ENCODE peak calls at places on chromosomes 1 and 21, in eight cellular contexts. One of them, this sample, is unnamed.

GRCh38 chr1:21225065-21225464 is 48.4 kb upstream of the EIF4G3 start:
- DNase-seq in B cell: no peak
- DNase-seq in upper lobe of right lung: no peak
- DNase-seq in lung: no peak
- DNase-seq in GM12878: no peak
- DNase-seq in HL-60: no peak
- DNase-seq in lower lobe of right lung: no peak
- DNase-seq in neural crest cell: no peak
- DNase-seq in this sample: no peak

GRCh38 chr1:244353572-244354091 is 98.1 kb downstream of the ADSS2 start:
- DNase-seq in neural crest cell: no peak
- DNase-seq in GM12878: no peak
- DNase-seq in upper lobe of right lung: no peak
- DNase-seq in B cell: no peak
- DNase-seq in lung: peak; percentile 69
- DNase-seq in HL-60: peak; percentile 16
- DNase-seq in lower lobe of right lung: peak; percentile 67
- DNase-seq in this sample: no peak

GRCh38 chr1:206035027-206035426 is 11.3 kb upstream of the CTSE start:
- DNase-seq in lower lobe of right lung: no peak
- DNase-seq in neural crest cell: no peak
- DNase-seq in HL-60: no peak
- DNase-seq in lung: no peak
- DNase-seq in upper lobe of right lung: no peak
- DNase-seq in GM12878: no peak
- DNase-seq in B cell: no peak
- DNase-seq in this sample: no peak

GRCh38 chr1:43363283-43363934 is 4.4 kb downstream of the ELOVL1 start:
- DNase-seq in GM12878: no peak
- DNase-seq in HL-60: peak; percentile 12
- DNase-seq in upper lobe of right lung: no peak
- DNase-seq in B cell: no peak
- DNase-seq in neural crest cell: no peak
- DNase-seq in lung: no peak
- DNase-seq in lower lobe of right lung: no peak
- DNase-seq in this sample: no peak

GRCh38 chr1:196860323-196860884 is 27.4 kb upstream of the CFHR4 start:
- DNase-seq in neural crest cell: no peak
- DNase-seq in lower lobe of right lung: no peak
- DNase-seq in GM12878: no peak
- DNase-seq in upper lobe of right lung: no peak
- DNase-seq in lung: no peak
- DNase-seq in HL-60: no peak
- DNase-seq in B cell: no peak
- DNase-seq in this sample: no peak

GRCh38 chr1:28860332-28861073 is 48.5 kb downstream of the OPRD1 start:
- DNase-seq in GM12878: no peak
- DNase-seq in B cell: no peak
- DNase-seq in lower lobe of right lung: no peak
- DNase-seq in upper lobe of right lung: no peak
- DNase-seq in lung: no peak
- DNase-seq in neural crest cell: no peak
- DNase-seq in HL-60: no peak
- DNase-seq in this sample: no peak

GRCh38 chr1:3785458-3786157 is 10.7 kb downstream of the LRRC47 start:
- DNase-seq in B cell: no peak
- DNase-seq in lower lobe of right lung: peak; percentile 31
- DNase-seq in lung: no peak
- DNase-seq in HL-60: peak; percentile 35
- DNase-seq in neural crest cell: peak; percentile 34
- DNase-seq in upper lobe of right lung: no peak
- DNase-seq in GM12878: no peak
- DNase-seq in this sample: no peak

GRCh38 chr1:27689423-27690173 is 17.6 kb upstream of the IFI6 start:
- DNase-seq in lower lobe of right lung: no peak
- DNase-seq in lung: no peak
- DNase-seq in B cell: no peak
- DNase-seq in upper lobe of right lung: no peak
- DNase-seq in GM12878: peak; percentile 60
- DNase-seq in neural crest cell: no peak
- DNase-seq in HL-60: no peak
- DNase-seq in this sample: no peak

GRCh38 chr1:240912821-240913220 is 300.9 kb upstream of the GREM2 start:
- DNase-seq in lower lobe of right lung: no peak
- DNase-seq in upper lobe of right lung: no peak
- DNase-seq in B cell: no peak
- DNase-seq in GM12878: no peak
- DNase-seq in neural crest cell: no peak
- DNase-seq in lung: no peak
- DNase-seq in HL-60: no peak
- DNase-seq in this sample: no peak

GRCh38 chr1:184974086-184974836 is at the start of gene NIBAN1:
- DNase-seq in lung: peak; percentile 71
- DNase-seq in upper lobe of right lung: peak; percentile 86
- DNase-seq in B cell: peak; percentile 75
- DNase-seq in GM12878: no peak
- DNase-seq in lower lobe of right lung: peak; percentile 87
- DNase-seq in neural crest cell: peak; percentile 21
- DNase-seq in HL-60: peak; percentile 78
- DNase-seq in this sample: peak; percentile 34

GRCh38 chr1:114152211-114153050 is 1.2 kb downstream of the SYT6 start:
- DNase-seq in GM12878: no peak
- DNase-seq in lung: peak; percentile 40
- DNase-seq in HL-60: peak; percentile 25
- DNase-seq in lower lobe of right lung: peak; percentile 62
- DNase-seq in B cell: peak; percentile 32
- DNase-seq in upper lobe of right lung: peak; percentile 78
- DNase-seq in neural crest cell: peak; percentile 41
- DNase-seq in this sample: peak; percentile 47

GRCh38 chr1:42734201-42735035 is 5.6 kb downstream of the CLDN19 start:
- DNase-seq in HL-60: no peak
- DNase-seq in B cell: peak; percentile 31
- DNase-seq in neural crest cell: no peak
- DNase-seq in lung: no peak
- DNase-seq in lower lobe of right lung: no peak
- DNase-seq in GM12878: no peak
- DNase-seq in upper lobe of right lung: no peak
- DNase-seq in this sample: no peak

GRCh38 chr1:13878001-13878400 is 178.0 kb downstream of the PRDM2 start:
- DNase-seq in GM12878: no peak
- DNase-seq in upper lobe of right lung: no peak
- DNase-seq in neural crest cell: no peak
- DNase-seq in lower lobe of right lung: no peak
- DNase-seq in lung: no peak
- DNase-seq in B cell: no peak
- DNase-seq in HL-60: no peak
- DNase-seq in this sample: no peak

GRCh38 chr1:19979494-19979977 is at the start of gene PLA2G2A:
- DNase-seq in B cell: no peak
- DNase-seq in lower lobe of right lung: no peak
- DNase-seq in lung: no peak
- DNase-seq in HL-60: no peak
- DNase-seq in neural crest cell: no peak
- DNase-seq in GM12878: no peak
- DNase-seq in upper lobe of right lung: no peak
- DNase-seq in this sample: no peak

GRCh38 chr21:32819702-32820101 is 48.1 kb upstream of the PAXBP1 start:
- DNase-seq in GM12878: no peak
- DNase-seq in neural crest cell: no peak
- DNase-seq in lung: no peak
- DNase-seq in upper lobe of right lung: no peak
- DNase-seq in lower lobe of right lung: no peak
- DNase-seq in HL-60: no peak
- DNase-seq in B cell: no peak
- DNase-seq in this sample: no peak

GRCh38 chr1:30277415-30277814 is 446.0 kb downstream of the MATN1 start:
- DNase-seq in GM12878: no peak
- DNase-seq in neural crest cell: no peak
- DNase-seq in lung: no peak
- DNase-seq in B cell: no peak
- DNase-seq in upper lobe of right lung: no peak
- DNase-seq in HL-60: no peak
- DNase-seq in lower lobe of right lung: no peak
- DNase-seq in this sample: no peak

GRCh38 chr1:40633563-40634376 is 31.7 kb downstream of the RIMS3 start:
- DNase-seq in B cell: no peak
- DNase-seq in GM12878: no peak
- DNase-seq in HL-60: no peak
- DNase-seq in lower lobe of right lung: no peak
- DNase-seq in lung: no peak
- DNase-seq in neural crest cell: no peak
- DNase-seq in upper lobe of right lung: peak; percentile 55
- DNase-seq in this sample: no peak

GRCh38 chr1:25867210-25867991 is 8.1 kb downstream of the PAQR7 start:
- DNase-seq in upper lobe of right lung: no peak
- DNase-seq in lung: no peak
- DNase-seq in HL-60: no peak
- DNase-seq in neural crest cell: no peak
- DNase-seq in GM12878: no peak
- DNase-seq in lower lobe of right lung: no peak
- DNase-seq in B cell: no peak
- DNase-seq in this sample: no peak

DNA sequence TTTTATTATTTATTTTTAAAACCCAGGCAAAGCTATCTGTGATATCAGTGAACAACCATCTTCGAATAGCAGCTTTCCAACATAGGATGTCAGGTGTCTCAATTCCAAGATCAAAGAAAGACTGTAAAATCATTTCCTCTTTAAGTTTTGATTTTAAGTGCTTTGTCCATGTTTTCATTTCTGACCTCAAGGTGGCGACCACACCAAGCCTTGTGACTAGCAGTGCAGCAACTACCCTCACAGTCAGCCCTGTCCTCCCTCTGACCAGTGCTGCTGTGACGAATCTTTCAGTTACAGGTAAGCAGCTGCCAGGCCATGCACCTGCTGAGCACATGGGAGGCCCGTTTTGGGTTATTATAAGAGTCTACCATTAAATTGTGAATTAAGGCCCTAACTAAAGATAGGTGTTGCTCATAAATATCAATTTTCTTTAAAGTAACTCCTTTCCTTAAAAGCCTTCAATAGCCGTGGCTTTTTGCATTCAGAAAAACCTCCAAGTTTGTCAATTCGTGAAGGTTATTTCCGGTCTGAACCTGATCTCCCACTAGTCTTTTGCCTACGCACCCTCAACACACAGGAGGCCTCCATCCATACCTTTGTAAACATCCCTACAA is 117.0 kb downstream of the CD247 start:
- DNase-seq in upper lobe of right lung: no peak
- DNase-seq in neural crest cell: peak; percentile 36
- DNase-seq in HL-60: peak; percentile 57
- DNase-seq in B cell: peak; percentile 33
- DNase-seq in lung: peak; percentile 62
- DNase-seq in lower lobe of right lung: peak; percentile 62
- DNase-seq in GM12878: peak; percentile 11
- DNase-seq in this sample: peak; percentile 20
- TF ChIP-seq CTCF in upper lobe of right lung: peak; percentile 62
- TF ChIP-seq CTCF in neural crest cell: peak; percentile 74
- TF ChIP-seq CTCF in HL-60: peak; percentile 16
- TF ChIP-seq CTCF in B cell: peak; percentile 82
- TF ChIP-seq CTCF in lung: peak; percentile 58
- TF ChIP-seq CTCF in lower lobe of right lung: peak; percentile 53
- TF ChIP-seq CTCF in GM12878: peak; percentile 52
- TF ChIP-seq CTCF in this sample: peak; percentile 73

GRCh38 chr21:36661511-36662309 is 37.2 kb upstream of the SIM2 start:
- DNase-seq in lung: no peak
- DNase-seq in upper lobe of right lung: no peak
- DNase-seq in neural crest cell: peak; percentile 33
- DNase-seq in GM12878: no peak
- DNase-seq in B cell: no peak
- DNase-seq in HL-60: peak; percentile 12
- DNase-seq in lower lobe of right lung: no peak
- DNase-seq in this sample: no peak
- TF ChIP-seq CTCF in lung: no peak
- TF ChIP-seq CTCF in upper lobe of right lung: peak; percentile 46
- TF ChIP-seq CTCF in neural crest cell: peak; percentile 59
- TF ChIP-seq CTCF in GM12878: no peak
- TF ChIP-seq CTCF in B cell: no peak
- TF ChIP-seq CTCF in HL-60: no peak
- TF ChIP-seq CTCF in lower lobe of right lung: peak; percentile 44
- TF ChIP-seq CTCF in this sample: peak; percentile 52

DNA sequence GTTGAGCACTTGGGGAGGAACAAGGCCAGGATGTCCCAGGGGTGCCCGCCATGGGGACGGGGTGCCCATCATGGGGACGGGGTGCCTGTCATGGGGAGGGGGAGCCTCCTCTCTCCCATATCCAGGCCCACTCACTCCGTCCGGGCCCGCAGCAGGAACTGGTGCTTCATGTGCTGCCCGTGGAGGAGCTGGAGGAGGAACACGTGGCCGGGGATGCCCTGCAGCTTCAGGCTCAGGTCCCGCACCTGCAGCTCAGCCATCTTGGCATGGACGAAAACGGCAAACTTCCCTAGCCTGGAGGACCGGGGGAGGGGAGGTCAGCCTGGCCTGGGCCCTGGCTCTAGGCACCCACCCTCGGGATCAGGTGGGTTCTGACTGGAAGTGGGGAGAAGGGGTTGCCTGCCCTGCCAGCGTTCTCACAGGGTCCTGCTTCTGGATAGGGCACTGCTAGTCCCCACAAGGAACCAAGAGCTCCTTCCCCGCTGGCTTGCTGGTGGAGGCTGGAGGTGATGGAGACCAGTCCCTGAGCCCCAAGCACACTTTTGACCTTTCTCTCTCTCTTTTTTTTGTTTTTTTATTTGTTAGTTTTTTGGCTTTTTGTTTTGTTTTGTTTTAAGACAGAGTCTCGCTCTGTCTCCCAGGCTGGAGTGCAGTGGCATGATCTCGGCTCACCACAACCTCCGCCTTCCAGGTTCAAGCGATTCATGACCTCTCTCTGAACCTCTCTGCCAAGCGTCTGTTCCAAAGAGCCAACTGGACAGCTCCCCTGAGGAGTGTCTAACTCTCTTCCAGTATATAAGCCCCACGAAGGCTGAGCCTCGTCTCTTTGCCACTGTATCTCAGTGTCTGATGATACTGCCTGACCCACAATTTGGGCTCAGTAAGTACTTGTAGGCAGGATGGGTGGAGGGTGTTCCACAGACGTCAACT is 9.9 kb downstream of the ARHGEF19 start:
- DNase-seq in B cell: no peak
- DNase-seq in lung: no peak
- DNase-seq in neural crest cell: no peak
- DNase-seq in upper lobe of right lung: no peak
- DNase-seq in GM12878: no peak
- DNase-seq in lower lobe of right lung: no peak
- DNase-seq in HL-60: no peak
- DNase-seq in this sample: no peak
- TF ChIP-seq CTCF in B cell: no peak
- TF ChIP-seq CTCF in lung: no peak
- TF ChIP-seq CTCF in neural crest cell: no peak
- TF ChIP-seq CTCF in upper lobe of right lung: no peak
- TF ChIP-seq CTCF in GM12878: no peak
- TF ChIP-seq CTCF in lower lobe of right lung: no peak
- TF ChIP-seq CTCF in HL-60: no peak
- TF ChIP-seq CTCF in this sample: no peak

DNA sequence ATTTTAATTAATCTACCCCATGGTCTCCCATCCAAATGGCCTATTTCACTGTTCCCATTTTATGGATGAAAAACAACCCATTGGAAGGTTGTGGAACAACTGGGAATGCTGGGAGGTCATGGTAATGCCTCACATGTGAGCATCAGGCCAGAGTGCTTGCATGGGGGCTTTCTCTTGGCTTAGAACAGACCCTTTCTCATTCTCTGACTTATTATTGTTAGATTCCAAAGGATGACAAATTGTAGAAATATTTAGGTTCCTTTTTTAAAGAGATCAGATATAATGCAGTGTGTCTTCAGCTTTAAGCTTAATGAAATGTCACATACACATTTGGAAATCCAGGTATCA is 622.3 kb upstream of the PKN2 start:
- DNase-seq in HL-60: no peak
- DNase-seq in lung: no peak
- DNase-seq in lower lobe of right lung: no peak
- DNase-seq in GM12878: no peak
- DNase-seq in neural crest cell: no peak
- DNase-seq in B cell: no peak
- DNase-seq in upper lobe of right lung: no peak
- DNase-seq in this sample: no peak
- TF ChIP-seq CTCF in HL-60: no peak
- TF ChIP-seq CTCF in lung: no peak
- TF ChIP-seq CTCF in lower lobe of right lung: peak; percentile 3
- TF ChIP-seq CTCF in GM12878: no peak
- TF ChIP-seq CTCF in neural crest cell: peak; percentile 1
- TF ChIP-seq CTCF in B cell: peak; percentile 13
- TF ChIP-seq CTCF in upper lobe of right lung: no peak
- TF ChIP-seq CTCF in this sample: no peak

This sample was measured in progenitor cell of endocrine pancreas.